ENCODE peak calls at places on chromosome 1, in five cellular contexts. One of them, this sample, is unnamed.

GRCh38 chr1:74426208-74426932 is 86.0 kb downstream of the LRRC53 start:
- DNase-seq in activated CD4-positive, alpha-beta memory T cell treated with anti-CD3 and anti-CD28 coated beads, Interleukin-2, amount 10 ng/mL, durations not matched to agents 7 days and 5 days: no peak
- DNase-seq in GOT3: no peak
- DNase-seq in sciatic nerve: no peak
- DNase-seq in ecto neural progenitor cell: no peak
- DNase-seq in this sample: no peak

GRCh38 chr1:26321315-26322041 is 3.7 kb downstream of the CD52 start:
- DNase-seq in activated CD4-positive, alpha-beta memory T cell treated with anti-CD3 and anti-CD28 coated beads, Interleukin-2, amount 10 ng/mL, durations not matched to agents 7 days and 5 days: peak; percentile 95
- DNase-seq in GOT3: peak; percentile 53
- DNase-seq in sciatic nerve: peak; percentile 96
- DNase-seq in ecto neural progenitor cell: peak; percentile 93
- DNase-seq in this sample: peak; percentile 90

GRCh38 chr1:193712356-193712755 is 525.9 kb upstream of the B3GALT2 start:
- DNase-seq in activated CD4-positive, alpha-beta memory T cell treated with anti-CD3 and anti-CD28 coated beads, Interleukin-2, amount 10 ng/mL, durations not matched to agents 7 days and 5 days: no peak
- DNase-seq in GOT3: no peak
- DNase-seq in sciatic nerve: no peak
- DNase-seq in ecto neural progenitor cell: no peak
- DNase-seq in this sample: no peak

GRCh38 chr1:46539968-46540367 is 11.5 kb downstream of the KNCN start:
- DNase-seq in activated CD4-positive, alpha-beta memory T cell treated with anti-CD3 and anti-CD28 coated beads, Interleukin-2, amount 10 ng/mL, durations not matched to agents 7 days and 5 days: no peak
- DNase-seq in GOT3: peak; percentile 15
- DNase-seq in sciatic nerve: no peak
- DNase-seq in ecto neural progenitor cell: no peak
- DNase-seq in this sample: no peak

GRCh38 chr1:18955442-18956188 is 861 bp downstream of the IFFO2 start:
- DNase-seq in activated CD4-positive, alpha-beta memory T cell treated with anti-CD3 and anti-CD28 coated beads, Interleukin-2, amount 10 ng/mL, durations not matched to agents 7 days and 5 days: peak; percentile 61
- DNase-seq in GOT3: no peak
- DNase-seq in sciatic nerve: no peak
- DNase-seq in ecto neural progenitor cell: peak; percentile 66
- DNase-seq in this sample: no peak

GRCh38 chr1:16017461-16018303 is at the start of gene HSPB7:
- DNase-seq in activated CD4-positive, alpha-beta memory T cell treated with anti-CD3 and anti-CD28 coated beads, Interleukin-2, amount 10 ng/mL, durations not matched to agents 7 days and 5 days: no peak
- DNase-seq in GOT3: peak; percentile 37
- DNase-seq in sciatic nerve: peak; percentile 84
- DNase-seq in ecto neural progenitor cell: peak; percentile 75
- DNase-seq in this sample: no peak

GRCh38 chr1:244002721-244003120 is 48.4 kb upstream of the ZBTB18 start:
- DNase-seq in activated CD4-positive, alpha-beta memory T cell treated with anti-CD3 and anti-CD28 coated beads, Interleukin-2, amount 10 ng/mL, durations not matched to agents 7 days and 5 days: no peak
- DNase-seq in GOT3: no peak
- DNase-seq in sciatic nerve: no peak
- DNase-seq in ecto neural progenitor cell: no peak
- DNase-seq in this sample: no peak

GRCh38 chr1:11648732-11649158 is 5.5 kb downstream of the FBXO2 start:
- DNase-seq in activated CD4-positive, alpha-beta memory T cell treated with anti-CD3 and anti-CD28 coated beads, Interleukin-2, amount 10 ng/mL, durations not matched to agents 7 days and 5 days: peak; percentile 36
- DNase-seq in GOT3: no peak
- DNase-seq in sciatic nerve: no peak
- DNase-seq in ecto neural progenitor cell: peak; percentile 70
- DNase-seq in this sample: no peak

GRCh38 chr1:8911416-8912309 is 33.2 kb upstream of the ENO1 start:
- DNase-seq in activated CD4-positive, alpha-beta memory T cell treated with anti-CD3 and anti-CD28 coated beads, Interleukin-2, amount 10 ng/mL, durations not matched to agents 7 days and 5 days: no peak
- DNase-seq in GOT3: no peak
- DNase-seq in sciatic nerve: no peak
- DNase-seq in ecto neural progenitor cell: no peak
- DNase-seq in this sample: no peak

GRCh38 chr1:152824964-152825363 is 2.3 kb upstream of the LCE1A start:
- DNase-seq in activated CD4-positive, alpha-beta memory T cell treated with anti-CD3 and anti-CD28 coated beads, Interleukin-2, amount 10 ng/mL, durations not matched to agents 7 days and 5 days: no peak
- DNase-seq in GOT3: no peak
- DNase-seq in sciatic nerve: no peak
- DNase-seq in ecto neural progenitor cell: no peak
- DNase-seq in this sample: no peak

GRCh38 chr1:1562556-1563195 is 12.0 kb downstream of the SSU72 start:
- DNase-seq in activated CD4-positive, alpha-beta memory T cell treated with anti-CD3 and anti-CD28 coated beads, Interleukin-2, amount 10 ng/mL, durations not matched to agents 7 days and 5 days: no peak
- DNase-seq in GOT3: no peak
- DNase-seq in sciatic nerve: no peak
- DNase-seq in ecto neural progenitor cell: no peak
- DNase-seq in this sample: no peak

GRCh38 chr1:211174375-211174774 is 40.4 kb upstream of the KCNH1 start:
- DNase-seq in activated CD4-positive, alpha-beta memory T cell treated with anti-CD3 and anti-CD28 coated beads, Interleukin-2, amount 10 ng/mL, durations not matched to agents 7 days and 5 days: no peak
- DNase-seq in GOT3: no peak
- DNase-seq in sciatic nerve: no peak
- DNase-seq in ecto neural progenitor cell: no peak
- DNase-seq in this sample: no peak

GRCh38 chr1:18556364-18556763 is 74.3 kb upstream of the PAX7 start:
- DNase-seq in activated CD4-positive, alpha-beta memory T cell treated with anti-CD3 and anti-CD28 coated beads, Interleukin-2, amount 10 ng/mL, durations not matched to agents 7 days and 5 days: no peak
- DNase-seq in GOT3: no peak
- DNase-seq in sciatic nerve: no peak
- DNase-seq in ecto neural progenitor cell: no peak
- DNase-seq in this sample: no peak

GRCh38 chr1:31859719-31860118 is 43.9 kb upstream of the SPOCD1 start:
- DNase-seq in activated CD4-positive, alpha-beta memory T cell treated with anti-CD3 and anti-CD28 coated beads, Interleukin-2, amount 10 ng/mL, durations not matched to agents 7 days and 5 days: no peak
- DNase-seq in GOT3: no peak
- DNase-seq in sciatic nerve: no peak
- DNase-seq in ecto neural progenitor cell: no peak
- DNase-seq in this sample: no peak

GRCh38 chr1:26574690-26575349 is 45.3 kb downstream of the RPS6KA1 start:
- DNase-seq in activated CD4-positive, alpha-beta memory T cell treated with anti-CD3 and anti-CD28 coated beads, Interleukin-2, amount 10 ng/mL, durations not matched to agents 7 days and 5 days: no peak
- DNase-seq in GOT3: no peak
- DNase-seq in sciatic nerve: no peak
- DNase-seq in ecto neural progenitor cell: no peak
- DNase-seq in this sample: no peak

GRCh38 chr1:201947697-201948008 is 1.3 kb upstream of the LMOD1 start:
- DNase-seq in activated CD4-positive, alpha-beta memory T cell treated with anti-CD3 and anti-CD28 coated beads, Interleukin-2, amount 10 ng/mL, durations not matched to agents 7 days and 5 days: no peak
- DNase-seq in GOT3: no peak
- DNase-seq in sciatic nerve: no peak
- DNase-seq in ecto neural progenitor cell: no peak
- DNase-seq in this sample: no peak

GRCh38 chr1:40633563-40634376 is 31.7 kb downstream of the RIMS3 start:
- DNase-seq in activated CD4-positive, alpha-beta memory T cell treated with anti-CD3 and anti-CD28 coated beads, Interleukin-2, amount 10 ng/mL, durations not matched to agents 7 days and 5 days: no peak
- DNase-seq in GOT3: no peak
- DNase-seq in sciatic nerve: peak; percentile 60
- DNase-seq in ecto neural progenitor cell: no peak
- DNase-seq in this sample: no peak

GRCh38 chr1:31755197-31755611 is 8.9 kb downstream of the ADGRB2 start:
- DNase-seq in activated CD4-positive, alpha-beta memory T cell treated with anti-CD3 and anti-CD28 coated beads, Interleukin-2, amount 10 ng/mL, durations not matched to agents 7 days and 5 days: no peak
- DNase-seq in GOT3: no peak
- DNase-seq in sciatic nerve: no peak
- DNase-seq in ecto neural progenitor cell: no peak
- DNase-seq in this sample: no peak

GRCh38 chr1:230772457-230773395 is 25.5 kb downstream of the CAPN9 start:
- DNase-seq in activated CD4-positive, alpha-beta memory T cell treated with anti-CD3 and anti-CD28 coated beads, Interleukin-2, amount 10 ng/mL, durations not matched to agents 7 days and 5 days: no peak
- DNase-seq in GOT3: no peak
- DNase-seq in sciatic nerve: peak; percentile 66
- DNase-seq in ecto neural progenitor cell: no peak
- DNase-seq in this sample: no peak

GRCh38 chr1:115135681-115136080 is 46.4 kb upstream of the TSPAN2 start:
- DNase-seq in activated CD4-positive, alpha-beta memory T cell treated with anti-CD3 and anti-CD28 coated beads, Interleukin-2, amount 10 ng/mL, durations not matched to agents 7 days and 5 days: no peak
- DNase-seq in GOT3: no peak
- DNase-seq in sciatic nerve: no peak
- DNase-seq in ecto neural progenitor cell: no peak
- DNase-seq in this sample: no peak

GRCh38 chr1:30068787-30069472 is 654.5 kb downstream of the MATN1 start:
- DNase-seq in activated CD4-positive, alpha-beta memory T cell treated with anti-CD3 and anti-CD28 coated beads, Interleukin-2, amount 10 ng/mL, durations not matched to agents 7 days and 5 days: no peak
- DNase-seq in GOT3: no peak
- DNase-seq in sciatic nerve: no peak
- DNase-seq in ecto neural progenitor cell: no peak
- DNase-seq in this sample: no peak

GRCh38 chr1:162349635-162350330 is 26.9 kb downstream of the SPATA46 start:
- DNase-seq in activated CD4-positive, alpha-beta memory T cell treated with anti-CD3 and anti-CD28 coated beads, Interleukin-2, amount 10 ng/mL, durations not matched to agents 7 days and 5 days: no peak
- DNase-seq in GOT3: no peak
- DNase-seq in sciatic nerve: no peak
- DNase-seq in ecto neural progenitor cell: no peak
- DNase-seq in this sample: no peak

GRCh38 chr1:242243472-242243871 is 244.6 kb upstream of the MAP1LC3C start:
- DNase-seq in activated CD4-positive, alpha-beta memory T cell treated with anti-CD3 and anti-CD28 coated beads, Interleukin-2, amount 10 ng/mL, durations not matched to agents 7 days and 5 days: no peak
- DNase-seq in GOT3: no peak
- DNase-seq in sciatic nerve: no peak
- DNase-seq in ecto neural progenitor cell: no peak
- DNase-seq in this sample: no peak

GRCh38 chr1:192564099-192564498 is 11.5 kb upstream of the RGS1 start:
- DNase-seq in activated CD4-positive, alpha-beta memory T cell treated with anti-CD3 and anti-CD28 coated beads, Interleukin-2, amount 10 ng/mL, durations not matched to agents 7 days and 5 days: no peak
- DNase-seq in GOT3: no peak
- DNase-seq in sciatic nerve: no peak
- DNase-seq in ecto neural progenitor cell: no peak
- DNase-seq in this sample: no peak

GRCh38 chr1:147613506-147613905 is 56.8 kb downstream of the ACP6 start:
- DNase-seq in activated CD4-positive, alpha-beta memory T cell treated with anti-CD3 and anti-CD28 coated beads, Interleukin-2, amount 10 ng/mL, durations not matched to agents 7 days and 5 days: no peak
- DNase-seq in GOT3: no peak
- DNase-seq in sciatic nerve: no peak
- DNase-seq in ecto neural progenitor cell: no peak
- DNase-seq in this sample: no peak

GRCh38 chr1:21175670-21176581 is 771 bp downstream of the EIF4G3 start:
- DNase-seq in activated CD4-positive, alpha-beta memory T cell treated with anti-CD3 and anti-CD28 coated beads, Interleukin-2, amount 10 ng/mL, durations not matched to agents 7 days and 5 days: peak; percentile 42
- DNase-seq in GOT3: no peak
- DNase-seq in sciatic nerve: peak; percentile 71
- DNase-seq in ecto neural progenitor cell: peak; percentile 76
- DNase-seq in this sample: no peak

GRCh38 chr1:145804235-145805045 is 19.5 kb downstream of the RNF115 start:
- DNase-seq in activated CD4-positive, alpha-beta memory T cell treated with anti-CD3 and anti-CD28 coated beads, Interleukin-2, amount 10 ng/mL, durations not matched to agents 7 days and 5 days: no peak
- DNase-seq in GOT3: no peak
- DNase-seq in sciatic nerve: no peak
- DNase-seq in ecto neural progenitor cell: no peak
- DNase-seq in this sample: no peak